ENCODE peak calls at places on chromosomes 11 and 22, in eight cellular contexts. K is gastrocnemius medialis, Z is tibial nerve, L is uterus, T is prostate gland, U is K562, E is A549, W is breast epithelium. B is an unnamed sample.

GRCh38 chr22:33723915-33724314 is 196.4 kb downstream of the LARGE1 start:
- DNase-seq in K (no peak), Z (no peak), L (no peak), T (no peak), U (no peak), E (no peak), W (no peak), B (no peak)

GRCh38 chr22:35725521-35725920 is 7.8 kb downstream of the APOL5 start:
- DNase-seq in K (no peak), Z (no peak), L (no peak), T (no peak), U (no peak), E (no peak), W (no peak), B (no peak)

GRCh38 chr11:119860561-119861094 is 131.6 kb upstream of the NECTIN1 start:
- DNase-seq in K (no peak), Z (no peak), L (no peak), T (no peak), U (no peak), E (no peak), W (no peak), B (no peak)

GRCh38 chr22:20952544-20953341 is 14.3 kb upstream of the AIFM3 start:
- DNase-seq in K (peak), Z (no peak), L (no peak), T (peak), U (no peak), E (no peak), W (no peak), B (no peak)

GRCh38 chr11:1633864-1634263 is 4.3 kb downstream of the KRTAP5-5 start:
- DNase-seq in K (no peak), Z (no peak), L (no peak), T (no peak), U (no peak), E (no peak), W (no peak), B (no peak)

GRCh38 chr11:70590356-70590991 is 192.1 kb downstream of the CTTN start:
- DNase-seq in K (no peak), Z (no peak), L (no peak), T (no peak), U (no peak), E (no peak), W (no peak), B (no peak)

GRCh38 chr11:108733479-108734116 is 68.7 kb downstream of the DDX10 start:
- DNase-seq in K (no peak), Z (no peak), L (no peak), T (no peak), U (peak), E (no peak), W (no peak), B (no peak)

GRCh38 chr11:118938491-118939411 is 13.0 kb upstream of the BCL9L start:
- DNase-seq in K (no peak), Z (no peak), L (no peak), T (no peak), U (no peak), E (peak), W (no peak), B (no peak)

GRCh38 chr11:106031210-106031845 is 9.3 kb upstream of the MSANTD4 start:
- DNase-seq in K (no peak), Z (no peak), L (no peak), T (no peak), U (no peak), E (no peak), W (no peak), B (no peak)

GRCh38 chr11:11569936-11570491 is 51.8 kb downstream of the GALNT18 start:
- DNase-seq in K (peak), Z (peak), L (peak), T (peak), U (no peak), E (no peak), W (no peak), B (peak)

GRCh38 chr11:5600374-5600851 is 4.0 kb downstream of the TRIM6 start:
- DNase-seq in K (peak), Z (peak), L (peak), T (peak), U (peak), E (peak), W (peak), B (peak)

GRCh38 chr22:25627271-25627848 is 62.9 kb downstream of the GRK3 start:
- DNase-seq in K (no peak), Z (no peak), L (no peak), T (no peak), U (no peak), E (no peak), W (no peak), B (no peak)
- H3K27ac ChIP-seq in K (no peak), Z (no peak), L (no peak), T (peak), U (no peak), E (no peak), W (peak), B (no peak)

GRCh38 chr22:17171313-17172171 is 12.5 kb upstream of the HDHD5 start:
- DNase-seq in K (peak), Z (peak), L (peak), T (peak), U (peak), E (peak), W (peak), B (peak)
- TF ChIP-seq POLR2A in K (peak), Z (no peak), L (no peak), T (no peak), U (peak), E (peak), W (no peak), B (peak)

GRCh38 chr11:8698917-8699441 is 16.4 kb downstream of the RPL27A start:
- DNase-seq in K (no peak), Z (no peak), L (peak), T (no peak), U (no peak), E (no peak), W (no peak), B (no peak)
- H3K27ac ChIP-seq in K (no peak), Z (no peak), L (peak), T (peak), U (no peak), E (peak), W (peak), B (no peak)

GRCh38 chr22:30516273-30516672 is 10.8 kb upstream of the SEC14L4 start:
- DNase-seq in K (no peak), Z (no peak), L (no peak), T (no peak), U (no peak), E (no peak), W (no peak), B (no peak)
- TF ChIP-seq POLR2A in K (no peak), Z (no peak), L (no peak), T (no peak), U (no peak), E (no peak), W (no peak), B (no peak)

GRCh38 chr11:79259800-79260199 is 181.0 kb downstream of the TENM4 start:
- DNase-seq in K (no peak), Z (no peak), L (no peak), T (no peak), U (no peak), E (peak), W (no peak), B (no peak)

GRCh38 chr11:79253280-79253679 is 187.6 kb downstream of the TENM4 start:
- DNase-seq in K (no peak), Z (no peak), L (no peak), T (no peak), U (no peak), E (no peak), W (no peak), B (no peak)

GRCh38 chr11:79258606-79259005 is 182.2 kb downstream of the TENM4 start:
- DNase-seq in K (no peak), Z (no peak), L (no peak), T (no peak), U (no peak), E (no peak), W (no peak), B (no peak)

GRCh38 chr11:79255965-79256364 is 184.9 kb downstream of the TENM4 start:
- DNase-seq in K (no peak), Z (no peak), L (no peak), T (no peak), U (no peak), E (no peak), W (no peak), B (no peak)
- H3K27ac ChIP-seq in K (no peak), Z (no peak), L (no peak), T (no peak), U (no peak), E (no peak), W (no peak), B (no peak)

GRCh38 chr11:67445515-67445914 is 2.2 kb upstream of the CORO1B start:
- DNase-seq in K (no peak), Z (no peak), L (no peak), T (no peak), U (no peak), E (no peak), W (no peak), B (no peak)
- TF ChIP-seq POLR2A in K (no peak), Z (no peak), L (no peak), T (no peak), U (no peak), E (no peak), W (no peak), B (no peak)

GRCh38 chr11:12770966-12771597 is 96.9 kb downstream of the TEAD1 start:
- DNase-seq in K (no peak), Z (no peak), L (no peak), T (no peak), U (no peak), E (no peak), W (no peak), B (no peak)

GRCh38 chr11:12770435-12770834 is 96.2 kb downstream of the TEAD1 start:
- DNase-seq in K (no peak), Z (no peak), L (no peak), T (no peak), U (no peak), E (no peak), W (no peak), B (no peak)

GRCh38 chr11:12771875-12772274 is 97.7 kb downstream of the TEAD1 start:
- DNase-seq in K (no peak), Z (no peak), L (no peak), T (no peak), U (no peak), E (no peak), W (no peak), B (no peak)

GRCh38 chr11:12768731-12769673 is 94.8 kb downstream of the TEAD1 start:
- DNase-seq in K (peak), Z (no peak), L (no peak), T (no peak), U (peak), E (no peak), W (no peak), B (no peak)

GRCh38 chr11:12769834-12770345 is 95.7 kb downstream of the TEAD1 start:
- DNase-seq in K (no peak), Z (no peak), L (no peak), T (no peak), U (no peak), E (peak), W (no peak), B (no peak)
- H3K27ac ChIP-seq in K (peak), Z (no peak), L (peak), T (no peak), U (peak), E (peak), W (peak), B (no peak)

DNA sequence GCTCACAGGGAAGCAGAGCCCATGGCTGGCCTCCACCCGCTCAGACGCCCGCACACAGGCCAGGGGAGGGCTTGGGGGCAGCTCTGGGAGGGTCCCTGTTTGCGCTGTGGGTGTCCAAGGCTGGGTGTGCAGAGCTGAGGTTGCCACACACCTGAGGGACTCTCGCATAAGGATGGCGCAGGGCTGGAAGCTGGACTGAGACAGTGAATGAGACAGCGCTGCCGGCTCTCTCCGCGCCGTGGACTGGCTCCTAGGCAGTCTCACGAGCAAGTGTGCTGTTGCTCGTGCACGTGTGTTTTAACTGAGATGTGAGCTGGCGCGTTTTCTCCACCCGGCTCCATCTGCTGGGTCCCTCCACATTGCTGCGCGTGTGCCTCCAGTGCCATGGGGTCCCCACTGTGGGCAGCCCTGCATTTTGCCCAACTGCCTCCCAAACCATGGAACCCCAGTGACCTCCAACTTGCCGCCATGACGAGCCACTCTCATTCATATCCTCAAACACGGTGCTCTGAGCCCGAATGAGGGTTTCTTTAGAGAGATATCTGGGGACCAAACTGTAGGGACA is 4.2 kb upstream of the BID start:
- DNase-seq in K (no peak), Z (no peak), L (no peak), T (no peak), U (no peak), E (no peak), W (no peak), B (no peak)
- TF ChIP-seq POLR2A in K (no peak), Z (no peak), L (no peak), T (no peak), U (no peak), E (no peak), W (no peak), B (no peak)

B was measured in ovary.